ENCODE peak calls at places on chromosomes 13 and 19, in six cellular contexts. Z is right lobe of liver, Q is PC-3, V is sigmoid colon, L is breast epithelium, Y is uterus. G is an unnamed sample.

GRCh38 chr19:46573679-46574522 is 27.2 kb upstream of the CALM3 start:
- DNase-seq in Y (no peak), Q (no peak), V (no peak), L (no peak), Z (no peak), G (no peak)

GRCh38 chr19:48413879-48414623 is 20.6 kb downstream of the GRIN2D start:
- DNase-seq in L (no peak), Z (no peak), Q (peak; percentile 54), Y (no peak), V (no peak), G (no peak)

GRCh38 chr13:40155176-40155575 is 499.7 kb downstream of the COG6 start:
- DNase-seq in Y (no peak), Q (no peak), L (no peak), Z (no peak), V (no peak), G (no peak)

GRCh38 chr19:3450796-3451411 is 29.4 kb downstream of the SMIM24 start:
- DNase-seq in Z (no peak), Y (peak; percentile 88), Q (peak; percentile 74), L (no peak), V (peak; percentile 96), G (peak; percentile 68)

GRCh38 chr13:42066542-42066941 is 18.1 kb downstream of the DGKH start:
- DNase-seq in Z (no peak), Q (no peak), Y (no peak), V (no peak), L (no peak), G (no peak)

GRCh38 chr13:48489666-48490065 is 43.2 kb downstream of the RCBTB2 start:
- DNase-seq in Q (no peak), V (no peak), Z (no peak), L (no peak), Y (no peak), G (no peak)

GRCh38 chr19:54229146-54229545 is 6.3 kb upstream of the LILRB3 start:
- DNase-seq in Y (no peak), Q (no peak), L (no peak), V (peak; percentile 13), Z (no peak), G (no peak)

GRCh38 chr13:50993908-50994307 is 84.3 kb downstream of the RNASEH2B start:
- DNase-seq in Y (peak; percentile 76), Q (no peak), Z (no peak), V (peak; percentile 77), L (no peak), G (no peak)

GRCh38 chr19:51196181-51196580 is 28.7 kb upstream of the CD33 start:
- DNase-seq in Q (no peak), L (no peak), Y (no peak), Z (no peak), V (no peak), G (no peak)

GRCh38 chr13:20525144-20525600 is 485 bp downstream of the CRYL1 start:
- DNase-seq in Q (peak; percentile 21), L (no peak), Z (peak; percentile 65), V (peak; percentile 71), Y (peak; percentile 23), G (no peak)

GRCh38 chr13:32031025-32031814 is at the start of gene FRY:
- DNase-seq in Q (peak; percentile 62), V (peak; percentile 87), Z (peak; percentile 93), Y (peak; percentile 71), L (peak; percentile 63), G (peak; percentile 38)

GRCh38 chr19:15439821-15440641 is 9.7 kb downstream of the WIZ start:
- DNase-seq in L (no peak), Y (no peak), V (peak; percentile 60), Z (no peak), Q (no peak), G (no peak)

GRCh38 chr19:38044267-38045111 is 137.5 kb downstream of the SIPA1L3 start:
- DNase-seq in L (no peak), Z (no peak), Y (no peak), Q (peak; percentile 13), V (no peak), G (peak; percentile 26)

GRCh38 chr13:51359352-51359751 is 19.9 kb downstream of the SERPINE3 start:
- DNase-seq in Z (no peak), V (no peak), L (no peak), Q (no peak), Y (no peak), G (no peak)

GRCh38 chr19:42178791-42179500 is 38.5 kb downstream of the DEDD2 start:
- DNase-seq in V (no peak), Z (no peak), L (no peak), Y (no peak), Q (no peak), G (no peak)

GRCh38 chr19:45250832-45251451 is at the start of gene MARK4:
- DNase-seq in V (peak; percentile 72), Z (peak; percentile 68), Y (peak; percentile 62), Q (peak; percentile 54), L (peak; percentile 41), G (peak; percentile 89)

GRCh38 chr13:43831088-43831487 is 44.3 kb upstream of the ENOX1 start:
- DNase-seq in L (no peak), V (no peak), Z (no peak), Y (no peak), Q (peak; percentile 29), G (no peak)

GRCh38 chr19:27833031-27833430 is 1379.9 kb downstream of the UQCRFS1 start:
- DNase-seq in Y (no peak), Z (no peak), V (no peak), L (no peak), Q (no peak), G (peak; percentile 36)

GRCh38 chr13:87172166-87172825 is 498.9 kb upstream of the SLITRK5 start:
- DNase-seq in Z (no peak), Q (no peak), V (no peak), L (no peak), Y (no peak), G (no peak)

GRCh38 chr13:84873951-84874350 is 925.3 kb downstream of the SLITRK6 start:
- DNase-seq in Q (no peak), Z (no peak), Y (no peak), L (no peak), V (no peak), G (no peak)

GRCh38 chr13:72400859-72401258 is 326.6 kb downstream of the MZT1 start:
- DNase-seq in Z (no peak), V (no peak), Y (no peak), Q (no peak), L (no peak), G (no peak)

GRCh38 chr13:46097015-46097414 is 7.8 kb downstream of the CPB2 start:
- DNase-seq in V (no peak), Y (no peak), Q (peak; percentile 12), L (no peak), Z (peak; percentile 74), G (no peak)

GRCh38 chr19:32311371-32311770 is 34.0 kb upstream of the ZNF507 start:
- DNase-seq in L (no peak), Y (no peak), V (no peak), Q (no peak), Z (no peak), G (no peak)

GRCh38 chr19:1395194-1396018 is 5.9 kb downstream of the GAMT start:
- DNase-seq in V (no peak), Z (peak; percentile 92), L (no peak), Y (no peak), Q (no peak), G (no peak)

GRCh38 chr13:98401936-98402335 is 175.0 kb downstream of the STK24 start:
- DNase-seq in Y (no peak), L (no peak), Z (no peak), V (no peak), Q (no peak), G (no peak)

GRCh38 chr19:15248648-15249559 is 16.7 kb upstream of the EPHX3 start:
- DNase-seq in Q (peak; percentile 84), V (peak; percentile 93), Y (peak; percentile 86), L (peak; percentile 48), Z (peak; percentile 71), G (peak; percentile 90)

GRCh38 chr19:38429055-38429810 is 3.2 kb upstream of the RASGRP4 start:
- DNase-seq in L (no peak), Y (no peak), V (no peak), Z (no peak), Q (no peak), G (no peak)

GRCh38 chr19:5333581-5334365 is 6.8 kb downstream of the PTPRS start:
- DNase-seq in Q (no peak), V (no peak), Y (no peak), Z (no peak), L (no peak), G (no peak)

GRCh38 chr13:113591750-113592149 is 7.2 kb downstream of the TFDP1 start:
- DNase-seq in Z (no peak), Q (no peak), L (no peak), Y (no peak), V (peak; percentile 38), G (no peak)

GRCh38 chr13:114099918-114100445 is 32.4 kb downstream of the RASA3 start:
- DNase-seq in Y (peak; percentile 27), L (no peak), V (peak; percentile 67), Q (peak; percentile 66), Z (peak; percentile 42), G (no peak)

GRCh38 chr19:6535558-6536137 is 4.8 kb downstream of the TNFSF9 start:
- DNase-seq in L (no peak), Z (no peak), V (no peak), Y (no peak), Q (no peak), G (no peak)
- H3K27ac ChIP-seq in L (no peak overlapping the region), Z (no peak overlapping the region), V (no peak overlapping the region), Y (no peak overlapping the region), Q (no peak overlapping the region), G (peak overlapping the region; percentile 86)

GRCh38 chr13:47126432-47126831 is 229.6 kb upstream of the HTR2A start:
- DNase-seq in Q (no peak), L (no peak), Z (peak; percentile 63), V (no peak), Y (no peak), G (no peak)
- TF ChIP-seq CTCF in Q (peak; percentile 27), L (no peak), Z (peak; percentile 75), V (no peak), Y (no peak), G (no peak)

DNA sequence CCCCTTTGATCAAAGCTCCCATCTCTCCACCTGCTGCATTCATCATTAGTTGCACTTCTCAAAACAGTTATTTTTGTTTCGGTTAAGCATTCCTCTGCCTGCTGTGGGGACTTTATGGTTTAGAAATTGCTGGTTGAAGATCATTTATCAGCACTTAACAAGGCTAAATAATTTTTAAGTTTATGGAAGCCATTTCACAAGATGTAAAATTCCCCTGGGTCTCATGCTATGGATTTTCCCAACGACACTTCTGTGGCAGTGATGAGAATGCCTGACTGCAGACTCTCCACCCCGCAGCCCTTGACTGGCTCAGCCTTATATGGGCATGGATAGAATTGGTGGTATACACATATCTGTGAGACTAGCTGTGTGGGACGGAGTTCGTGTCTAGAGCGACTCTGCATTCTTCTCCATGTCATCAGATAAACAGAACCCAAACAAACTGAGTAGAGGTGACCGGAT is 52.8 kb downstream of the COL4A2 start:
- DNase-seq in L (no peak), Q (no peak), V (no peak), Z (no peak), Y (no peak), G (no peak)
- H3K27ac ChIP-seq in L (no peak overlapping the region), Q (no peak overlapping the region), V (peak overlapping the region; percentile 95), Z (no peak overlapping the region), Y (peak overlapping the region; percentile 77), G (no peak overlapping the region)

GRCh38 chr19:8180018-8180417 is 29.2 kb upstream of the CERS4 start:
- DNase-seq in Q (peak; percentile 50), V (no peak), Y (no peak), L (no peak), Z (no peak), G (no peak)

DNA sequence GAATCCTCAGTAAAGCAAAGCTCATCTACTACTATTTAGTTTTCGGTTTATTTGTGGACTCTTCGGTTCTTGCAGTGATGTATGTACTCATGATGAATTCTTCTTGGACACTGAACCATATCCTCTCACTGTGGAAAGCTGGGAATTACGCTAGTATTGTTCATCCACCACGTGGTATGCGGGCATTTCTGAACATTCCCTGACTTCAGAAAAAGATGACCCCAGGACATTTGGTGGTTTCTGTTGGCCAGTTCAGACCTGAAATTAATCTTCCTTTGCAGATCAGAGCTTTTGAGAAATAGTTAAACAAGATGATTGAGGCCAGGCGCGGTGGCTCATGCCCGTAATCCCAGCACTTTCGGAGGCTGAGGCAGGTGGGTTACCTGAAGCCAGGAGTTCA is 25.3 kb upstream of the FBN3 start:
- DNase-seq in Z (no peak), Y (no peak), L (peak; percentile 30), V (no peak), Q (peak; percentile 77), G (peak; percentile 73)
- TF ChIP-seq CTCF in Z (no peak), Y (no peak), L (no peak), V (no peak), Q (no peak), G (no peak)

G was measured in RWPE1.